ENCODE peak calls at places on chromosomes 1 and 21, in eight cellular contexts. B is activated CD4-positive, CD25-positive, alpha-beta regulatory T cell; O is prostate gland; X is neural progenitor cell; P is colonic mucosa; F is left ventricle myocardium inferior; Z is CD4-positive, alpha-beta memory T cell; H is kidney. N is an unnamed sample.

GRCh38 chr1:65613884-65614283 is 178.8 kb upstream of the PDE4B start:
- DNase-seq in X (no peak), Z (no peak), P (no peak), B (no peak), O (no peak), H (no peak), F (no peak), N (no peak)

GRCh38 chr1:201566933-201567801 is 28.2 kb downstream of the NAV1 start:
- DNase-seq in F (peak), Z (no peak), O (no peak), P (no peak), B (no peak), H (no peak), X (no peak), N (no peak)

GRCh38 chr1:53295746-53296722 is 31.8 kb downstream of the LRP8 start:
- DNase-seq in B (no peak), F (no peak), P (peak), X (no peak), O (peak), Z (peak), H (no peak), N (no peak)

GRCh38 chr1:171817511-171818265 is 23.6 kb upstream of the DNM3 start:
- DNase-seq in X (peak), O (no peak), H (no peak), B (peak), Z (no peak), F (no peak), P (no peak), N (peak)

GRCh38 chr21:45335761-45336534 is 48.3 kb upstream of the POFUT2 start:
- DNase-seq in B (no peak), Z (no peak), O (no peak), P (no peak), X (no peak), F (peak), H (peak), N (no peak)

GRCh38 chr1:26706315-26706714 is 10.5 kb downstream of the ARID1A start:
- DNase-seq in H (no peak), X (no peak), B (no peak), P (peak), F (no peak), O (no peak), Z (no peak), N (no peak)

GRCh38 chr1:243926803-243927245 is 76.8 kb upstream of the AKT3 start:
- DNase-seq in P (no peak), X (peak), B (no peak), H (no peak), Z (no peak), F (no peak), O (no peak), N (peak)

GRCh38 chr21:34509151-34509550 is 2.9 kb downstream of the KCNE1 start:
- DNase-seq in X (no peak), B (no peak), H (no peak), F (no peak), Z (no peak), O (no peak), P (no peak), N (peak)

GRCh38 chr1:66396212-66396890 is 137.6 kb upstream of the SGIP1 start:
- DNase-seq in H (no peak), P (no peak), B (no peak), X (no peak), O (no peak), Z (no peak), F (no peak), N (no peak)

GRCh38 chr1:244945109-244945671 is 80.8 kb upstream of the HNRNPU start:
- DNase-seq in X (no peak), F (no peak), P (no peak), H (no peak), B (no peak), O (no peak), Z (no peak), N (no peak)

GRCh38 chr1:30277415-30277814 is 446.0 kb downstream of the MATN1 start:
- DNase-seq in Z (no peak), B (no peak), P (no peak), X (no peak), F (no peak), H (no peak), O (no peak), N (no peak)

GRCh38 chr1:111747282-111747734 is 8.1 kb upstream of the INKA2 start:
- DNase-seq in B (peak), O (peak), X (peak), F (no peak), Z (peak), P (peak), H (no peak), N (peak)

GRCh38 chr1:160550572-160551034 is 27.5 kb upstream of the SLAMF6 start:
- DNase-seq in X (peak), B (peak), P (no peak), F (no peak), H (no peak), Z (peak), O (no peak), N (peak)

GRCh38 chr21:37536616-37537278 is 170.2 kb downstream of the DYRK1A start:
- DNase-seq in O (no peak), X (no peak), B (no peak), Z (no peak), F (no peak), P (no peak), H (no peak), N (peak)

GRCh38 chr1:228065543-228066347 is 16.8 kb upstream of the ARF1 start:
- DNase-seq in X (no peak), Z (no peak), O (no peak), H (no peak), B (no peak), P (no peak), F (no peak), N (no peak)

GRCh38 chr1:2526824-2527552 is 592 bp upstream of the PANK4 start:
- DNase-seq in P (peak), X (no peak), B (peak), O (no peak), F (peak), Z (no peak), H (no peak), N (no peak)

GRCh38 chr21:36059823-36060158 is 535 bp downstream of the SETD4 start:
- DNase-seq in H (no peak), X (no peak), O (peak), P (peak), Z (no peak), F (peak), B (peak), N (no peak)

GRCh38 chr1:188489336-188490112 is 1660.8 kb downstream of the PLA2G4A start:
- DNase-seq in H (no peak), P (no peak), Z (no peak), F (no peak), O (no peak), B (no peak), X (peak), N (peak)

GRCh38 chr1:184838374-184838995 is 83.8 kb upstream of the EDEM3 start:
- DNase-seq in X (no peak), Z (no peak), O (peak), H (no peak), B (no peak), P (peak), F (no peak), N (no peak)